ENCODE peak calls at places on chromosomes 4 and X, in nine cellular contexts. One of them, this sample, is unnamed.

GRCh38 chrX:115560978-115561604 is at the start of gene PLS3:
- DNase-seq in activated CD8-positive, alpha-beta memory T cell treated with anti-CD3 and anti-CD28 coated beads for 48 hours: no peak
- DNase-seq in BJ: peak
- DNase-seq in lower leg skin: peak
- DNase-seq in tibial artery: peak
- DNase-seq in HT1080: peak
- DNase-seq in activated T-cell treated with anti-CD3 and anti-CD28 coated beads, Interleukin-2, amount 50 U/mL, for 72 hours: peak
- DNase-seq in aorta: peak
- DNase-seq in HS-5: no peak
- DNase-seq in this sample: no peak

GRCh38 chrX:149877636-149878035 is 3.3 kb upstream of the MAGEA8 start:
- DNase-seq in HS-5: no peak
- DNase-seq in BJ: no peak
- DNase-seq in HT1080: peak
- DNase-seq in activated CD8-positive, alpha-beta memory T cell treated with anti-CD3 and anti-CD28 coated beads for 48 hours: no peak
- DNase-seq in activated T-cell treated with anti-CD3 and anti-CD28 coated beads, Interleukin-2, amount 50 U/mL, for 72 hours: no peak
- DNase-seq in tibial artery: no peak
- DNase-seq in lower leg skin: no peak
- DNase-seq in aorta: no peak
- DNase-seq in this sample: no peak

GRCh38 chrX:14351889-14352288 is 177.4 kb upstream of the GLRA2 start:
- DNase-seq in BJ: no peak
- DNase-seq in activated CD8-positive, alpha-beta memory T cell treated with anti-CD3 and anti-CD28 coated beads for 48 hours: no peak
- DNase-seq in tibial artery: no peak
- DNase-seq in lower leg skin: no peak
- DNase-seq in activated T-cell treated with anti-CD3 and anti-CD28 coated beads, Interleukin-2, amount 50 U/mL, for 72 hours: no peak
- DNase-seq in HS-5: no peak
- DNase-seq in aorta: no peak
- DNase-seq in HT1080: no peak
- DNase-seq in this sample: no peak

GRCh38 chr4:82733636-82734035 is 65.0 kb downstream of the SCD5 start:
- DNase-seq in activated CD8-positive, alpha-beta memory T cell treated with anti-CD3 and anti-CD28 coated beads for 48 hours: no peak
- DNase-seq in aorta: no peak
- DNase-seq in HT1080: peak
- DNase-seq in lower leg skin: no peak
- DNase-seq in activated T-cell treated with anti-CD3 and anti-CD28 coated beads, Interleukin-2, amount 50 U/mL, for 72 hours: peak
- DNase-seq in tibial artery: no peak
- DNase-seq in BJ: no peak
- DNase-seq in HS-5: peak
- DNase-seq in this sample: no peak

GRCh38 chr4:1378559-1379231 is 27.5 kb downstream of the NKX1-1 start:
- DNase-seq in HS-5: no peak
- DNase-seq in activated T-cell treated with anti-CD3 and anti-CD28 coated beads, Interleukin-2, amount 50 U/mL, for 72 hours: no peak
- DNase-seq in activated CD8-positive, alpha-beta memory T cell treated with anti-CD3 and anti-CD28 coated beads for 48 hours: no peak
- DNase-seq in aorta: peak
- DNase-seq in BJ: no peak
- DNase-seq in lower leg skin: peak
- DNase-seq in tibial artery: no peak
- DNase-seq in HT1080: no peak
- DNase-seq in this sample: no peak

GRCh38 chr4:80307774-80308465 is 27.6 kb upstream of the CFAP299 start:
- DNase-seq in lower leg skin: no peak
- DNase-seq in activated T-cell treated with anti-CD3 and anti-CD28 coated beads, Interleukin-2, amount 50 U/mL, for 72 hours: no peak
- DNase-seq in activated CD8-positive, alpha-beta memory T cell treated with anti-CD3 and anti-CD28 coated beads for 48 hours: no peak
- DNase-seq in HT1080: peak
- DNase-seq in BJ: no peak
- DNase-seq in aorta: no peak
- DNase-seq in tibial artery: no peak
- DNase-seq in HS-5: peak
- DNase-seq in this sample: no peak

GRCh38 chrX:104370089-104370488 is 115.4 kb upstream of the ESX1 start:
- DNase-seq in lower leg skin: no peak
- DNase-seq in tibial artery: no peak
- DNase-seq in activated CD8-positive, alpha-beta memory T cell treated with anti-CD3 and anti-CD28 coated beads for 48 hours: no peak
- DNase-seq in activated T-cell treated with anti-CD3 and anti-CD28 coated beads, Interleukin-2, amount 50 U/mL, for 72 hours: no peak
- DNase-seq in HS-5: no peak
- DNase-seq in aorta: no peak
- DNase-seq in BJ: no peak
- DNase-seq in HT1080: peak
- DNase-seq in this sample: no peak

GRCh38 chrX:71081348-71082148 is 13.4 kb upstream of the SNX12 start:
- DNase-seq in aorta: no peak
- DNase-seq in activated CD8-positive, alpha-beta memory T cell treated with anti-CD3 and anti-CD28 coated beads for 48 hours: no peak
- DNase-seq in BJ: no peak
- DNase-seq in HS-5: no peak
- DNase-seq in tibial artery: no peak
- DNase-seq in HT1080: peak
- DNase-seq in activated T-cell treated with anti-CD3 and anti-CD28 coated beads, Interleukin-2, amount 50 U/mL, for 72 hours: no peak
- DNase-seq in lower leg skin: no peak
- DNase-seq in this sample: no peak

GRCh38 chrX:129115104-129115503 is 408.2 kb downstream of the SMARCA1 start:
- DNase-seq in HT1080: peak
- DNase-seq in lower leg skin: no peak
- DNase-seq in BJ: no peak
- DNase-seq in activated T-cell treated with anti-CD3 and anti-CD28 coated beads, Interleukin-2, amount 50 U/mL, for 72 hours: peak
- DNase-seq in activated CD8-positive, alpha-beta memory T cell treated with anti-CD3 and anti-CD28 coated beads for 48 hours: peak
- DNase-seq in aorta: no peak
- DNase-seq in tibial artery: no peak
- DNase-seq in HS-5: no peak
- DNase-seq in this sample: no peak

GRCh38 chr4:141131738-141132688 is 1.3 kb downstream of the RNF150 start:
- DNase-seq in aorta: peak
- DNase-seq in activated T-cell treated with anti-CD3 and anti-CD28 coated beads, Interleukin-2, amount 50 U/mL, for 72 hours: peak
- DNase-seq in activated CD8-positive, alpha-beta memory T cell treated with anti-CD3 and anti-CD28 coated beads for 48 hours: no peak
- DNase-seq in lower leg skin: peak
- DNase-seq in HT1080: peak
- DNase-seq in tibial artery: no peak
- DNase-seq in HS-5: no peak
- DNase-seq in BJ: no peak
- DNase-seq in this sample: no peak

GRCh38 chr4:23276076-23276475 is 583.3 kb downstream of the GBA3 start:
- DNase-seq in aorta: no peak
- DNase-seq in activated T-cell treated with anti-CD3 and anti-CD28 coated beads, Interleukin-2, amount 50 U/mL, for 72 hours: no peak
- DNase-seq in activated CD8-positive, alpha-beta memory T cell treated with anti-CD3 and anti-CD28 coated beads for 48 hours: no peak
- DNase-seq in HT1080: no peak
- DNase-seq in lower leg skin: no peak
- DNase-seq in BJ: no peak
- DNase-seq in HS-5: no peak
- DNase-seq in tibial artery: no peak
- DNase-seq in this sample: no peak

GRCh38 chrX:120474085-120474484 is 5.0 kb upstream of the LAMP2 start:
- DNase-seq in HT1080: no peak
- DNase-seq in activated CD8-positive, alpha-beta memory T cell treated with anti-CD3 and anti-CD28 coated beads for 48 hours: no peak
- DNase-seq in activated T-cell treated with anti-CD3 and anti-CD28 coated beads, Interleukin-2, amount 50 U/mL, for 72 hours: no peak
- DNase-seq in aorta: no peak
- DNase-seq in tibial artery: no peak
- DNase-seq in lower leg skin: no peak
- DNase-seq in BJ: no peak
- DNase-seq in HS-5: no peak
- DNase-seq in this sample: no peak

GRCh38 chr4:156946508-156947197 is 24.9 kb downstream of the PDGFC start:
- DNase-seq in HT1080: peak
- DNase-seq in aorta: no peak
- DNase-seq in HS-5: peak
- DNase-seq in activated T-cell treated with anti-CD3 and anti-CD28 coated beads, Interleukin-2, amount 50 U/mL, for 72 hours: no peak
- DNase-seq in activated CD8-positive, alpha-beta memory T cell treated with anti-CD3 and anti-CD28 coated beads for 48 hours: no peak
- DNase-seq in tibial artery: peak
- DNase-seq in lower leg skin: no peak
- DNase-seq in BJ: peak
- DNase-seq in this sample: peak

GRCh38 chrX:45621356-45622041 is 420.8 kb upstream of the DIPK2B start:
- DNase-seq in aorta: no peak
- DNase-seq in BJ: no peak
- DNase-seq in HT1080: peak
- DNase-seq in activated CD8-positive, alpha-beta memory T cell treated with anti-CD3 and anti-CD28 coated beads for 48 hours: no peak
- DNase-seq in HS-5: peak
- DNase-seq in lower leg skin: no peak
- DNase-seq in activated T-cell treated with anti-CD3 and anti-CD28 coated beads, Interleukin-2, amount 50 U/mL, for 72 hours: peak
- DNase-seq in tibial artery: no peak
- DNase-seq in this sample: peak

GRCh38 chr4:6200011-6200921 is at the start of gene JAKMIP1:
- DNase-seq in BJ: no peak
- DNase-seq in activated T-cell treated with anti-CD3 and anti-CD28 coated beads, Interleukin-2, amount 50 U/mL, for 72 hours: peak
- DNase-seq in HS-5: no peak
- DNase-seq in aorta: peak
- DNase-seq in lower leg skin: peak
- DNase-seq in HT1080: no peak
- DNase-seq in tibial artery: peak
- DNase-seq in activated CD8-positive, alpha-beta memory T cell treated with anti-CD3 and anti-CD28 coated beads for 48 hours: peak
- DNase-seq in this sample: no peak

GRCh38 chrX:150038977-150039599 is 100.8 kb upstream of the EOLA2 start:
- DNase-seq in BJ: no peak
- DNase-seq in activated T-cell treated with anti-CD3 and anti-CD28 coated beads, Interleukin-2, amount 50 U/mL, for 72 hours: no peak
- DNase-seq in tibial artery: no peak
- DNase-seq in HS-5: no peak
- DNase-seq in activated CD8-positive, alpha-beta memory T cell treated with anti-CD3 and anti-CD28 coated beads for 48 hours: no peak
- DNase-seq in aorta: no peak
- DNase-seq in lower leg skin: no peak
- DNase-seq in HT1080: peak
- DNase-seq in this sample: no peak

GRCh38 chr4:106676173-106676921 is 307.8 kb upstream of the GIMD1 start:
- DNase-seq in tibial artery: no peak
- DNase-seq in HT1080: peak
- DNase-seq in activated T-cell treated with anti-CD3 and anti-CD28 coated beads, Interleukin-2, amount 50 U/mL, for 72 hours: no peak
- DNase-seq in lower leg skin: no peak
- DNase-seq in HS-5: peak
- DNase-seq in BJ: no peak
- DNase-seq in aorta: no peak
- DNase-seq in activated CD8-positive, alpha-beta memory T cell treated with anti-CD3 and anti-CD28 coated beads for 48 hours: no peak
- DNase-seq in this sample: no peak

GRCh38 chrX:44432641-44433040 is 89.2 kb upstream of the EFHC2 start:
- DNase-seq in HT1080: no peak
- DNase-seq in activated T-cell treated with anti-CD3 and anti-CD28 coated beads, Interleukin-2, amount 50 U/mL, for 72 hours: no peak
- DNase-seq in lower leg skin: no peak
- DNase-seq in activated CD8-positive, alpha-beta memory T cell treated with anti-CD3 and anti-CD28 coated beads for 48 hours: no peak
- DNase-seq in BJ: no peak
- DNase-seq in aorta: no peak
- DNase-seq in HS-5: peak
- DNase-seq in tibial artery: no peak
- DNase-seq in this sample: peak

GRCh38 chr4:68375667-68376559 is 26.0 kb upstream of the YTHDC1 start:
- DNase-seq in activated T-cell treated with anti-CD3 and anti-CD28 coated beads, Interleukin-2, amount 50 U/mL, for 72 hours: peak
- DNase-seq in tibial artery: no peak
- DNase-seq in lower leg skin: no peak
- DNase-seq in HS-5: no peak
- DNase-seq in aorta: no peak
- DNase-seq in HT1080: peak
- DNase-seq in BJ: peak
- DNase-seq in activated CD8-positive, alpha-beta memory T cell treated with anti-CD3 and anti-CD28 coated beads for 48 hours: peak
- DNase-seq in this sample: peak

GRCh38 chr4:107826427-107826980 is 1.8 kb downstream of the SGMS2 start:
- DNase-seq in BJ: no peak
- DNase-seq in activated CD8-positive, alpha-beta memory T cell treated with anti-CD3 and anti-CD28 coated beads for 48 hours: no peak
- DNase-seq in activated T-cell treated with anti-CD3 and anti-CD28 coated beads, Interleukin-2, amount 50 U/mL, for 72 hours: no peak
- DNase-seq in tibial artery: no peak
- DNase-seq in HS-5: no peak
- DNase-seq in lower leg skin: no peak
- DNase-seq in HT1080: no peak
- DNase-seq in aorta: no peak
- DNase-seq in this sample: no peak

GRCh38 chr4:10160280-10160856 is 43.8 kb upstream of the WDR1 start:
- DNase-seq in HS-5: no peak
- DNase-seq in lower leg skin: no peak
- DNase-seq in BJ: no peak
- DNase-seq in HT1080: peak
- DNase-seq in aorta: no peak
- DNase-seq in activated CD8-positive, alpha-beta memory T cell treated with anti-CD3 and anti-CD28 coated beads for 48 hours: no peak
- DNase-seq in tibial artery: no peak
- DNase-seq in activated T-cell treated with anti-CD3 and anti-CD28 coated beads, Interleukin-2, amount 50 U/mL, for 72 hours: no peak
- DNase-seq in this sample: no peak

GRCh38 chr4:173038192-173038896 is 130.3 kb upstream of the GALNT7 start:
- DNase-seq in activated T-cell treated with anti-CD3 and anti-CD28 coated beads, Interleukin-2, amount 50 U/mL, for 72 hours: no peak
- DNase-seq in activated CD8-positive, alpha-beta memory T cell treated with anti-CD3 and anti-CD28 coated beads for 48 hours: no peak
- DNase-seq in HS-5: no peak
- DNase-seq in tibial artery: no peak
- DNase-seq in lower leg skin: no peak
- DNase-seq in aorta: no peak
- DNase-seq in HT1080: no peak
- DNase-seq in BJ: no peak
- DNase-seq in this sample: no peak

GRCh38 chr4:155473420-155474095 is 96.8 kb upstream of the MAP9 start:
- DNase-seq in BJ: no peak
- DNase-seq in tibial artery: no peak
- DNase-seq in HS-5: peak
- DNase-seq in aorta: no peak
- DNase-seq in activated T-cell treated with anti-CD3 and anti-CD28 coated beads, Interleukin-2, amount 50 U/mL, for 72 hours: no peak
- DNase-seq in activated CD8-positive, alpha-beta memory T cell treated with anti-CD3 and anti-CD28 coated beads for 48 hours: no peak
- DNase-seq in lower leg skin: no peak
- DNase-seq in HT1080: no peak
- DNase-seq in this sample: no peak

GRCh38 chrX:151279161-151279560 is 102.8 kb downstream of the GPR50 start:
- DNase-seq in HS-5: no peak
- DNase-seq in HT1080: no peak
- DNase-seq in activated T-cell treated with anti-CD3 and anti-CD28 coated beads, Interleukin-2, amount 50 U/mL, for 72 hours: no peak
- DNase-seq in lower leg skin: no peak
- DNase-seq in tibial artery: no peak
- DNase-seq in activated CD8-positive, alpha-beta memory T cell treated with anti-CD3 and anti-CD28 coated beads for 48 hours: no peak
- DNase-seq in aorta: no peak
- DNase-seq in BJ: no peak
- DNase-seq in this sample: no peak

GRCh38 chrX:150155396-150156048 is 207.6 kb upstream of the MAMLD1 start:
- DNase-seq in HS-5: peak
- DNase-seq in activated CD8-positive, alpha-beta memory T cell treated with anti-CD3 and anti-CD28 coated beads for 48 hours: no peak
- DNase-seq in HT1080: peak
- DNase-seq in activated T-cell treated with anti-CD3 and anti-CD28 coated beads, Interleukin-2, amount 50 U/mL, for 72 hours: no peak
- DNase-seq in tibial artery: no peak
- DNase-seq in lower leg skin: no peak
- DNase-seq in aorta: peak
- DNase-seq in BJ: no peak
- DNase-seq in this sample: peak

GRCh38 chr4:26503844-26504243 is 13.6 kb upstream of the CCKAR start:
- DNase-seq in HT1080: no peak
- DNase-seq in lower leg skin: no peak
- DNase-seq in BJ: no peak
- DNase-seq in activated T-cell treated with anti-CD3 and anti-CD28 coated beads, Interleukin-2, amount 50 U/mL, for 72 hours: no peak
- DNase-seq in HS-5: no peak
- DNase-seq in tibial artery: no peak
- DNase-seq in activated CD8-positive, alpha-beta memory T cell treated with anti-CD3 and anti-CD28 coated beads for 48 hours: no peak
- DNase-seq in aorta: no peak
- DNase-seq in this sample: no peak

GRCh38 chr4:57550143-57550542 is 440.0 kb upstream of the IGFBP7 start:
- DNase-seq in tibial artery: no peak
- DNase-seq in lower leg skin: no peak
- DNase-seq in BJ: no peak
- DNase-seq in HT1080: no peak
- DNase-seq in HS-5: no peak
- DNase-seq in aorta: no peak
- DNase-seq in activated T-cell treated with anti-CD3 and anti-CD28 coated beads, Interleukin-2, amount 50 U/mL, for 72 hours: no peak
- DNase-seq in activated CD8-positive, alpha-beta memory T cell treated with anti-CD3 and anti-CD28 coated beads for 48 hours: no peak
- DNase-seq in this sample: no peak

GRCh38 chr4:5511791-5512190 is 196.6 kb downstream of the EVC2 start:
- DNase-seq in HT1080: no peak
- DNase-seq in aorta: no peak
- DNase-seq in activated T-cell treated with anti-CD3 and anti-CD28 coated beads, Interleukin-2, amount 50 U/mL, for 72 hours: no peak
- DNase-seq in HS-5: no peak
- DNase-seq in lower leg skin: no peak
- DNase-seq in activated CD8-positive, alpha-beta memory T cell treated with anti-CD3 and anti-CD28 coated beads for 48 hours: no peak
- DNase-seq in tibial artery: no peak
- DNase-seq in BJ: no peak
- DNase-seq in this sample: no peak

GRCh38 chr4:109559625-109559982 is 442 bp upstream of the MCUB start:
- DNase-seq in activated T-cell treated with anti-CD3 and anti-CD28 coated beads, Interleukin-2, amount 50 U/mL, for 72 hours: peak
- DNase-seq in BJ: no peak
- DNase-seq in HT1080: no peak
- DNase-seq in HS-5: no peak
- DNase-seq in tibial artery: no peak
- DNase-seq in aorta: peak
- DNase-seq in lower leg skin: peak
- DNase-seq in activated CD8-positive, alpha-beta memory T cell treated with anti-CD3 and anti-CD28 coated beads for 48 hours: peak
- DNase-seq in this sample: no peak

GRCh38 chr4:19478791-19479190 is 772.9 kb upstream of the SLIT2 start:
- DNase-seq in tibial artery: no peak
- DNase-seq in activated T-cell treated with anti-CD3 and anti-CD28 coated beads, Interleukin-2, amount 50 U/mL, for 72 hours: no peak
- DNase-seq in BJ: no peak
- DNase-seq in HT1080: no peak
- DNase-seq in lower leg skin: no peak
- DNase-seq in aorta: no peak
- DNase-seq in HS-5: no peak
- DNase-seq in activated CD8-positive, alpha-beta memory T cell treated with anti-CD3 and anti-CD28 coated beads for 48 hours: no peak
- DNase-seq in this sample: peak

GRCh38 chr4:144647095-144647959 is 1.4 kb downstream of the HHIP start:
- DNase-seq in activated CD8-positive, alpha-beta memory T cell treated with anti-CD3 and anti-CD28 coated beads for 48 hours: no peak
- DNase-seq in HT1080: peak
- DNase-seq in tibial artery: no peak
- DNase-seq in BJ: no peak
- DNase-seq in HS-5: no peak
- DNase-seq in aorta: no peak
- DNase-seq in activated T-cell treated with anti-CD3 and anti-CD28 coated beads, Interleukin-2, amount 50 U/mL, for 72 hours: peak
- DNase-seq in lower leg skin: no peak
- DNase-seq in this sample: no peak